ENCODE peak calls at places on chromosome 17, in ten cellular contexts. B is effector CD4-positive, alpha-beta T cell; G is endothelial cell; I is stimulated activated naive B cell treated with anti-CD40 and anti-IgM and Interleukin-4, amounts not matched to agents 10 μg/mL and 1 μg/mL and 100 μg/mL, for 72 hours; L is activated CD4-positive, alpha-beta T cell treated with anti-CD3 and anti-CD28 coated beads, Interleukin-2, amount 50 U/mL, for 1 hour; H is stimulated activated CD8-positive, alpha-beta memory T cell treated with anti-CD3 and anti-CD28 coated beads, Interleukin-4, amount 100 ng/mL, for 48 hours; Q is activated T-cell treated with anti-CD3 and anti-CD28 coated beads for 1 hour; W is T-helper 2 cell; O is SK-N-SH; C is HT-29. Y is an unnamed sample.

GRCh38 chr17:47324224-47325020 is 667 bp downstream of the EFCAB13 start:
- DNase-seq in B (peak), G (peak), I (peak), L (peak), H (peak), Q (peak), W (peak), O (no peak), C (no peak), Y (no peak)

GRCh38 chr17:82435103-82435502 is 15.4 kb downstream of the CYBC1 start:
- DNase-seq in B (no peak), G (no peak), I (no peak), L (no peak), H (no peak), Q (no peak), W (no peak), O (no peak), C (no peak), Y (no peak)

GRCh38 chr17:1712271-1712670 is 2.1 kb upstream of the TLCD2 start:
- DNase-seq in B (no peak), G (no peak), I (no peak), L (no peak), H (no peak), Q (no peak), W (no peak), O (no peak), C (no peak), Y (no peak)

GRCh38 chr17:37299257-37299985 is 76.4 kb upstream of the C17orf78 start:
- DNase-seq in B (no peak), G (no peak), I (no peak), L (no peak), H (no peak), Q (no peak), W (no peak), O (no peak), C (no peak), Y (no peak)

GRCh38 chr17:76208120-76208519 is 32.2 kb downstream of the RNF157 start:
- DNase-seq in B (no peak), G (no peak), I (no peak), L (no peak), H (no peak), Q (no peak), W (no peak), O (no peak), C (no peak), Y (no peak)

GRCh38 chr17:3695723-3696411 is at the start of gene P2RX5:
- DNase-seq in B (no peak), G (peak), I (peak), L (peak), H (peak), Q (peak), W (no peak), O (peak), C (no peak), Y (peak)

GRCh38 chr17:18191967-18192366 is 8.3 kb downstream of the ALKBH5 start:
- DNase-seq in B (no peak), G (no peak), I (no peak), L (peak), H (no peak), Q (no peak), W (no peak), O (peak), C (peak), Y (no peak)

GRCh38 chr17:28705728-28706334 is 5.9 kb downstream of the PROCA1 start:
- DNase-seq in B (no peak), G (no peak), I (no peak), L (no peak), H (no peak), Q (no peak), W (no peak), O (no peak), C (no peak), Y (no peak)

GRCh38 chr17:1577186-1577585 is 14.6 kb upstream of the PITPNA start:
- DNase-seq in B (no peak), G (no peak), I (no peak), L (no peak), H (no peak), Q (no peak), W (no peak), O (no peak), C (peak), Y (no peak)

GRCh38 chr17:43665387-43666101 is 3.8 kb upstream of the MEOX1 start:
- DNase-seq in B (no peak), G (no peak), I (no peak), L (no peak), H (no peak), Q (no peak), W (no peak), O (no peak), C (no peak), Y (no peak)

GRCh38 chr17:1413281-1413791 is 13.3 kb upstream of the YWHAE start:
- DNase-seq in B (no peak), G (no peak), I (no peak), L (no peak), H (no peak), Q (no peak), W (no peak), O (peak), C (peak), Y (no peak)

GRCh38 chr17:1182831-1183578 is 3.2 kb upstream of the ABR start:
- DNase-seq in B (no peak), G (no peak), I (no peak), L (no peak), H (no peak), Q (no peak), W (no peak), O (no peak), C (no peak), Y (no peak)

GRCh38 chr17:27808629-27809028 is 8.3 kb upstream of the NOS2 start:
- DNase-seq in B (no peak), G (no peak), I (no peak), L (no peak), H (peak), Q (no peak), W (no peak), O (no peak), C (no peak), Y (no peak)

GRCh38 chr17:76529643-76530488 is 7.6 kb downstream of the CYGB start:
- DNase-seq in B (no peak), G (peak), I (no peak), L (no peak), H (no peak), Q (no peak), W (no peak), O (peak), C (no peak), Y (no peak)

GRCh38 chr17:2233441-2233947 is 70.1 kb downstream of the SMG6 start:
- DNase-seq in B (no peak), G (no peak), I (no peak), L (no peak), H (no peak), Q (no peak), W (no peak), O (no peak), C (no peak), Y (no peak)

GRCh38 chr17:50977487-50978159 is 111.5 kb upstream of the TOB1 start:
- DNase-seq in B (no peak), G (no peak), I (no peak), L (no peak), H (no peak), Q (no peak), W (no peak), O (no peak), C (no peak), Y (no peak)

GRCh38 chr17:441155-441950 is 88.7 kb upstream of the RPH3AL start:
- DNase-seq in B (no peak), G (no peak), I (no peak), L (no peak), H (no peak), Q (no peak), W (no peak), O (no peak), C (no peak), Y (no peak)

Y was measured in activated gamma-delta T cell.